ENCODE peak calls at places on chromosomes 16 and 17, in four cellular contexts. S, B, V and Y are unnamed samples.

GRCh38 chr17:81511800-81512559 is 619 bp downstream of the ACTG1 start:
- DNase-seq in S (peak), V (no peak), B (no peak), Y (peak)

GRCh38 chr16:69223882-69224281 is 36.9 kb downstream of the SNTB2 start:
- DNase-seq in S (no peak), V (no peak), B (no peak), Y (no peak)

GRCh38 chr17:15954222-15954621 is 9.3 kb downstream of the ADORA2B start:
- DNase-seq in S (no peak), V (no peak), B (no peak), Y (no peak)

GRCh38 chr16:14658063-14658462 is 25.3 kb downstream of the BFAR start:
- DNase-seq in V (no peak), B (no peak), S (no peak), Y (no peak)

GRCh38 chr17:75722542-75723095 is 1.4 kb downstream of the ITGB4 start:
- DNase-seq in S (no peak), B (no peak), V (no peak), Y (no peak)

GRCh38 chr16:49884033-49884707 is 28.3 kb upstream of the ZNF423 start:
- DNase-seq in S (no peak), V (no peak), B (peak), Y (no peak)

GRCh38 chr17:66947311-66947710 is 17.2 kb upstream of the CACNG4 start:
- DNase-seq in B (no peak), S (no peak), V (no peak), Y (no peak)

GRCh38 chr17:76145231-76146052 is 4.4 kb upstream of the FOXJ1 start:
- DNase-seq in V (no peak), S (peak), B (no peak), Y (peak)

GRCh38 chr16:67326472-67327309 is at the start of the genes KCTD19 and LRRC36:
- DNase-seq in V (peak), B (peak), S (no peak), Y (peak)

GRCh38 chr16:67329901-67330300 is 3.3 kb downstream of the LRRC36 start:
- DNase-seq in B (no peak), S (no peak), V (no peak), Y (no peak)

GRCh38 chr16:67327774-67328173 is 1.2 kb downstream of the LRRC36 start:
- DNase-seq in S (no peak), V (no peak), B (no peak), Y (no peak)

DNA sequence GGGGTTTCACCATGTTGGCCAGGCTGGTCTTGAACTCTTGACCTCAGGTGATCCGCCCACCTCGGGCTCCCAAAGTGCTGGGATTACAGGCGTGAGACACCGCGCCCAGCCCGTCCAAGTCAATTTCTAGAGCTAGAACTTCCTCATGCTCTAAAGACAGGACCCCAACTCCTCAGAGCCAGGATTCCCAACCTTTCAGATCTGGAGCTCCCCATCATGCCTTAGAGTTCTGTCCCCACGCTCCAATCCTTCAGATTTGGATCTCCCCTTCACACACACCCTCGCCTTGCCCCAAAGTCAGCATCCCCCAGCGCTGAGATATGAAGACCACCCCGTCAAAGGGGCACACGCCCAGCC is 448 bp downstream of the KCTD19 start:
- DNase-seq in V (no peak), B (no peak), S (no peak), Y (no peak)
- H3K4me3 ChIP-seq in V (peak), B (peak), S (no peak), Y (peak)

GRCh38 chr17:4246674-4247073 is 17.1 kb downstream of the ANKFY1 start:
- DNase-seq in B (no peak), V (no peak), S (no peak), Y (no peak)

GRCh38 chr17:4248504-4249277 is 15.1 kb downstream of the ANKFY1 start:
- DNase-seq in V (no peak), S (no peak), B (no peak), Y (no peak)

GRCh38 chr17:4247361-4247980 is 16.3 kb downstream of the ANKFY1 start:
- DNase-seq in S (no peak), B (no peak), V (no peak), Y (no peak)

GRCh38 chr17:4249452-4250029 is 14.2 kb downstream of the ANKFY1 start:
- DNase-seq in B (peak), S (no peak), V (no peak), Y (no peak)

GRCh38 chr17:4247981-4248388 is 15.8 kb downstream of the ANKFY1 start:
- DNase-seq in V (no peak), S (no peak), B (peak), Y (no peak)
- H3K27ac ChIP-seq in V (peak), S (no peak), B (peak), Y (no peak)

GRCh38 chr16:760498-761343 is at the start of gene MSLN:
- DNase-seq in V (no peak), B (no peak), S (no peak), Y (no peak)
- H3K4me3 ChIP-seq in V (no peak), B (no peak), S (no peak), Y (no peak)

GRCh38 chr17:69503711-69504110 is 89.2 kb downstream of the MAP2K6 start:
- DNase-seq in V (no peak), S (no peak), B (no peak), Y (no peak)
- H3K27ac ChIP-seq in V (peak), S (no peak), B (no peak), Y (no peak)

DNA sequence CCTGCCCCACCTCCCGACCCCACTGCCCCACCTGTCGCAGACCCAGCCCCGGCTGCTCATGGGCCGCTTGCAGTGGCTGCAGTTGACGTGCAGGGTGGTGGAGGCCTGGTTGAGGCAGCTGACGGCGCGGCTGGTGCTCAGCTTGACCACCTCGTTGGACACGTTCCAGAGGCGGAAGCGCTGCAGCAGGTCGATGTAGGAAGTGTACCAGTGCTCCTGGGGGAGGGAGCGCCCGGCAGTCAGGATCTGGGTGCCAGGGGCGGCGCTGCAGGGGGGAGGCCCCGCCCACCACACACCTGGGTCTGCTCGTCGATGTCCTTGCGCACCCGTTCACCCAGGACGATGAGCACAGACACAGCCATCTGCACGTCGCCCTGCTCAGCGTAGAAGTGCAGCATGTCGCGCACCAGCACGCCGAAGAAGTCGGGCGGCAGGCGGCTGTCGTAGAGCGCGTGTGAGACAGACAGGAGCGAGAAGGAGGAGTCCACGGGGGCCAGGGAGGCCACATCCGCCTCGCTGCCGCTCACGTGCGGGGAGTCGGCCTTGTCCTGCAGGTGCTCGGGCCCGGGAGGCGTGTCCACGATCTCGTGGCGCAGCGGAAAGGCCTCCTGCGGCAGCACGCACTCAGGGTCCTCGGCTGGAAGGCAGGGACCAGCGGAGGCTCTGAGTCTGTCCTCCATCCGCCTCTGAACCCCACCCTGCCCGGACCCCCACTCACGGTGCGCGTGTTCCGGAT is 995 bp upstream of the JMJD8 start:
- DNase-seq in V (peak), B (no peak), S (no peak), Y (no peak)
- H3K4me3 ChIP-seq in V (peak), B (no peak), S (no peak), Y (no peak)

GRCh38 chr17:45096926-45097325 is 35.4 kb downstream of the PLCD3 start:
- DNase-seq in V (no peak), B (peak), S (no peak), Y (no peak)

GRCh38 chr17:45098081-45098868 is 34.0 kb downstream of the PLCD3 start:
- DNase-seq in B (peak), V (no peak), S (no peak), Y (no peak)

GRCh38 chr17:45096141-45096540 is 35.0 kb downstream of the NMT1 start:
- DNase-seq in S (no peak), V (no peak), B (peak), Y (no peak)

GRCh38 chr17:45101546-45101882 is 30.8 kb downstream of the PLCD3 start:
- DNase-seq in V (no peak), S (no peak), B (no peak), Y (no peak)

DNA sequence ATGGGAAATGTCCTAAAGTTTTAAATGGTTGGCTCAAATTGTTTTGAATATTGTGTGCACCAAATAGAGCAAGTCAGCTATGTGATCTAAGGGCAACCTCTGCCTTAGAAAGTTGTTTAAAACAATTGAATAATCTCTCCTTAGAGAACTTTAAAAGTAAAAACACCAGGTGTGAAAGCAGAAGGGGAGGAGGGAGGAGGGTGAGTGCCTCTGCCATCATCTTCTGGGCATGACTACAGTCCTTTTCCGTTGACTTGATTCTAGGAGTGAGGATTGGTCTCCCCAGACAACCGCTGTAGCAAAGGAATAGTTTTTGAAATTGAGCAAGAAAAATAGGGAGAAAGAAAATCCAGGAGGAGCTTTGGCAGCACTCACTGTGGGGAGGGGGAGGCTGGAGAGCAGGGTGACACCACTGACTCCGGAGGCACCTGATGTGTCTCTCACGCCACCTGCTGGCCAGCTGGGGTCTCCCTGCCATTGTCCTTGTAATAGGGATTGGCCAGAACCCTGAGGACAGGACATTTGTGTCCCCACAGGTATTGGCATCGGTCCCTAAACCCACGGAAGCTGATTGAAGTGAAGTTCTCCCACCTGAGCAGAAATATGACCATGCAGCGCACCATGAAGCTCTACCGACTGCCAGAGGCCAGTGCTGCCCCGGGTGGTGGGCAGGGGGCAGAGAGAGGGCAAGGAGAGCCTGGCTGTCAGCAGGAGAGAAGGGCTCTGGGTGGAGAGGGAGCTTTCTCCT is 33.3 kb downstream of the PLCD3 start:
- DNase-seq in S (peak), V (peak), B (peak), Y (peak)
- H3K27ac ChIP-seq in S (no peak), V (peak), B (peak), Y (no peak)

GRCh38 chr17:42675348-42675983 is 1.3 kb downstream of the PLEKHH3 start:
- DNase-seq in B (peak), V (peak), S (no peak), Y (no peak)

GRCh38 chr17:42674755-42675347 is 1.9 kb downstream of the PLEKHH3 start:
- DNase-seq in B (no peak), V (peak), S (no peak), Y (no peak)

GRCh38 chr17:42672038-42672437 is 4.8 kb downstream of the PLEKHH3 start:
- DNase-seq in S (no peak), B (no peak), V (no peak), Y (no peak)

GRCh38 chr17:42673885-42674754 is 2.7 kb downstream of the PLEKHH3 start:
- DNase-seq in V (peak), S (no peak), B (peak), Y (no peak)

GRCh38 chr17:42673266-42673884 is 3.4 kb downstream of the PLEKHH3 start:
- DNase-seq in B (no peak), V (no peak), S (no peak), Y (no peak)
- H3K4me3 ChIP-seq in B (no peak), V (peak), S (no peak), Y (no peak)